ENCODE peak calls at places on chromosomes 7 and 10, in eight cellular contexts. Q is foreskin keratinocyte, J is colonic mucosa, E is body of pancreas, X is heart left ventricle, T is H1, R is HCT116, I is stomach. B is an unnamed sample.

GRCh38 chr7:5284304-5285281 is 1.9 kb downstream of the SLC29A4 start:
- DNase-seq in Q (no peak), J (peak; percentile 65), E (peak; percentile 73), X (peak; percentile 50), T (peak; percentile 82), R (peak; percentile 54), I (peak; percentile 65), B (peak; percentile 95)

GRCh38 chr7:46283852-46284251 is 362.8 kb upstream of the IGFBP3 start:
- DNase-seq in Q (no peak), J (no peak), E (no peak), X (peak; percentile 27), T (no peak), R (no peak), I (no peak), B (no peak)

GRCh38 chr10:63515002-63515763 is 6.0 kb upstream of the REEP3 start:
- DNase-seq in Q (peak; percentile 43), J (no peak), E (no peak), X (no peak), T (no peak), R (no peak), I (no peak), B (peak; percentile 73)

GRCh38 chr7:79787101-79787500 is 333.6 kb upstream of the MAGI2 start:
- DNase-seq in Q (no peak), J (no peak), E (no peak), X (no peak), T (no peak), R (no peak), I (no peak), B (no peak)

GRCh38 chr10:29681700-29682444 is 47.1 kb upstream of the SVIL start:
- DNase-seq in Q (no peak), J (no peak), E (no peak), X (peak; percentile 36), T (no peak), R (no peak), I (no peak), B (no peak)

GRCh38 chr7:143372070-143372469 is 9.1 kb upstream of the ZYX start:
- DNase-seq in Q (no peak), J (peak; percentile 95), E (peak; percentile 60), X (peak; percentile 67), T (no peak), R (no peak), I (peak; percentile 52), B (peak; percentile 36)

GRCh38 chr7:13551503-13551902 is 438.0 kb downstream of the ETV1 start:
- DNase-seq in Q (no peak), J (no peak), E (no peak), X (no peak), T (no peak), R (no peak), I (no peak), B (no peak)

GRCh38 chr10:116307450-116307849 is 16.8 kb upstream of the CCDC172 start:
- DNase-seq in Q (no peak), J (no peak), E (no peak), X (no peak), T (no peak), R (no peak), I (no peak), B (no peak)

GRCh38 chr7:89401099-89401498 is 605.6 kb upstream of the TEX47 start:
- DNase-seq in Q (no peak), J (no peak), E (no peak), X (no peak), T (no peak), R (no peak), I (no peak), B (no peak)

GRCh38 chr10:126201603-126202002 is 186.7 kb downstream of the ADAM12 start:
- DNase-seq in Q (no peak), J (no peak), E (no peak), X (no peak), T (no peak), R (no peak), I (no peak), B (no peak)

GRCh38 chr7:130872756-130873448 is 138.9 kb upstream of the KLF14 start:
- DNase-seq in Q (no peak), J (no peak), E (no peak), X (no peak), T (no peak), R (no peak), I (no peak), B (no peak)

GRCh38 chr7:84384417-84384816 is 189.8 kb upstream of the SEMA3A start:
- DNase-seq in Q (no peak), J (no peak), E (no peak), X (no peak), T (no peak), R (no peak), I (no peak), B (no peak)

GRCh38 chr10:104580774-104581675 is 60.1 kb upstream of the SORCS3 start:
- DNase-seq in Q (peak; percentile 61), J (peak; percentile 73), E (peak; percentile 83), X (peak; percentile 60), T (peak; percentile 94), R (peak; percentile 64), I (peak; percentile 79), B (peak; percentile 94)

GRCh38 chr7:101175664-101176063 is 4.4 kb downstream of the NAT16 start:
- DNase-seq in Q (no peak), J (no peak), E (no peak), X (no peak), T (no peak), R (no peak), I (no peak), B (no peak)
- H3K27me3 ChIP-seq in Q (peaks cover 94% of the 10 kb centered on the region), J (peaks cover 70% of the 10 kb centered on the region), E (no peaks in the 10 kb centered on the region), X (peaks cover 74% of the 10 kb centered on the region), T (peaks cover 56% of the 10 kb centered on the region), R (no peaks in the 10 kb centered on the region), I (peaks cover 100% of the 10 kb centered on the region), B (peaks cover 91% of the 10 kb centered on the region)

GRCh38 chr10:21954690-21955089 is 48.8 kb downstream of the DNAJC1 start:
- DNase-seq in Q (no peak), J (no peak), E (no peak), X (no peak), T (no peak), R (no peak), I (no peak), B (no peak)
- H3K4me1 ChIP-seq in Q (no peaks in the 10 kb centered on the region), J (no peaks in the 10 kb centered on the region), E (no peaks in the 10 kb centered on the region), X (no peaks in the 10 kb centered on the region), T (no peaks in the 10 kb centered on the region), R (peaks cover 4% of the 10 kb centered on the region), I (no peaks in the 10 kb centered on the region), B (no peaks in the 10 kb centered on the region)

DNA sequence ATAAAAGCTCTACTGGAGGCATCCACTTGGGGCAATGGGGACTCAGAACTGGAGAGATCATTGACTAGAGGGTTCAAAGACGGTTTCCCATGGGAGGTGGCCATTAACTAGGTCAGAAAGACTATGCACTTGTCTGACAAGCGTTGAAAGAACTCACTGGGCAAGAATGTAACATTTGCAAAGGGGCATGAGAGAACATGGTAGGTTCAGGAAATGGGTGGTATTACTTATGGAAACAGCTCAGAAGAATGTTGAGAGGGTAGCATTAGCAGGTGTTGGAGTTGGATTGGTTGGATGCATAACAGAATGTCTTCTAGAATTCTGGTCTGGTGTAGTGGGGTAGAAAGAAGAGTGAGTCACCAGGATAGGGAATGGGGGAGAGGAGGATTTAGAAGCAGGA is 119.1 kb upstream of the CDCA7L start:
- DNase-seq in Q (peak; percentile 15), J (no peak), E (no peak), X (no peak), T (no peak), R (no peak), I (no peak), B (no peak)
- TF ChIP-seq CTCF in Q (no peak), J (no peak), E (no peak), X (no peak), T (no peak), R (no peak), I (no peak), B (no peak)

GRCh38 chr7:151016942-151017341 is 7.4 kb downstream of the ATG9B start:
- DNase-seq in Q (no peak), J (no peak), E (no peak), X (no peak), T (no peak), R (no peak), I (no peak), B (peak; percentile 60)

GRCh38 chr7:151018421-151019129 is 5.7 kb downstream of the ATG9B start:
- DNase-seq in Q (no peak), J (no peak), E (peak; percentile 63), X (no peak), T (no peak), R (no peak), I (peak; percentile 43), B (peak; percentile 70)

GRCh38 chr7:151017370-151017952 is 6.8 kb downstream of the ATG9B start:
- DNase-seq in Q (no peak), J (no peak), E (no peak), X (no peak), T (no peak), R (no peak), I (no peak), B (peak; percentile 51)

GRCh38 chr7:151019130-151019447 is 5.2 kb downstream of the ATG9B start:
- DNase-seq in Q (no peak), J (no peak), E (no peak), X (no peak), T (no peak), R (no peak), I (no peak), B (no peak)

DNA sequence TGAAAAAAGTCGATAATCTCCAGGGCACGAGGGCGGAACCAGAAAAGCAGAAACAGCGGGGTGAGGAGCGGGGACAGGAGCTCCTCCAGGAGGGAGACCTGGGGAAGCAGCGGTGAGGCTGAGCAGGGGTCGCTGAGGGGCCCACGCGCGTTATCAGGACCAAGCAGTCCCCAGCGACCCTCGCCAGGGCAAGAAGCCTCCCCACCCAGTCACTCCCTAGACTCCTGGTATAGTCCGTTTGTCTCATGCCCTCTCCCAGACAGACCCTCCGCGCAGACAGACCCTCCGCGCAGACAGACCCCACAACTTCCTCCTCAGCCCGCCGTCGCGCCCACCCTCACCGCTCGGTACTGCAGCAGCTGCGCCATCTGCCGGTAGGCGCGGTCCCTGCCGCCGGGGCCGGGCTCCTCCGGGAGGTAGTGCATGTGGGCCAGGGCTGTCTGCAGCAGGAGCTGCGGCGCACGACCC is 6.3 kb downstream of the ATG9B start:
- DNase-seq in Q (no peak), J (peak; percentile 79), E (peak; percentile 76), X (no peak), T (peak; percentile 99), R (no peak), I (peak; percentile 70), B (peak; percentile 98)
- H3K27me3 ChIP-seq in Q (peaks cover 48% of the 10 kb centered on the region), J (peaks cover 19% of the 10 kb centered on the region), E (no peaks in the 10 kb centered on the region), X (peaks cover 18% of the 10 kb centered on the region), T (peaks cover 8% of the 10 kb centered on the region), R (no peaks in the 10 kb centered on the region), I (peaks cover 42% of the 10 kb centered on the region), B (peaks cover 46% of the 10 kb centered on the region)

DNA sequence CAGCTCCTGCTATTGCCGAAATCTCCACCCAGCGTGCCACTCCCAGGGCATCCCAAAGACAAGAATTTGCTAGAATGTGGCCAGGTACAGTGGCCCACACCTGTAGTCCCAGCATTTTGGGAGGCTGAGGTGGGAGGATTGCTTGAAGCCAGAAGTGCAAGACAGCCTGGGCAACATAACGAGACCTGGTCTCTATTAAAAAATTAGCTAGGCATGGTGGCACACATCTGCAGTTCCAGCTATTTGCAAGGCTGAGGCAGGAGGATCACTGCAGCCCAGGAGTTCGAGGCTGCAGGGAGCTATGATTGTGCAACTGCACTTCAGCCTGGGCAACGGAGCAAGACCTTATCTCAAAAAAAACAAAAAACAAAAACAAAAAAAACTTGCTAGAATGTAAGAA is 73.3 kb upstream of the LYZL2 start:
- DNase-seq in Q (no peak), J (no peak), E (no peak), X (no peak), T (no peak), R (no peak), I (no peak), B (no peak)
- H3K4me1 ChIP-seq in Q (no peaks in the 10 kb centered on the region), J (no peaks in the 10 kb centered on the region), E (peaks cover 6% of the 10 kb centered on the region), X (no peaks in the 10 kb centered on the region), T (peaks cover 20% of the 10 kb centered on the region), R (peaks cover 3% of the 10 kb centered on the region), I (no peaks in the 10 kb centered on the region), B (no peaks in the 10 kb centered on the region)

GRCh38 chr10:124522131-124522902 is 60.7 kb downstream of the LHPP start:
- DNase-seq in Q (no peak), J (no peak), E (no peak), X (no peak), T (no peak), R (no peak), I (no peak), B (peak; percentile 36)
- TF ChIP-seq CTCF in Q (no peak), J (no peak), E (no peak), X (no peak), T (no peak), R (no peak), I (no peak), B (no peak)